ENCODE peak calls at places on chromosomes 4 and X, in eight cellular contexts. One of them, this sample, is unnamed.

GRCh38 chrX:53126377-53126776 is 32.4 kb downstream of the KANTR start:
- DNase-seq in suprapubic skin: no peak
- DNase-seq in HCT116: no peak
- DNase-seq in GM13977: no peak
- DNase-seq in tibial artery: no peak
- DNase-seq in OCI-LY7: no peak
- DNase-seq in left lung: no peak
- DNase-seq in ovary: no peak
- DNase-seq in this sample: no peak

GRCh38 chr4:107978716-107979451 is 10.8 kb upstream of the HADH start:
- DNase-seq in suprapubic skin: no peak
- DNase-seq in HCT116: no peak
- DNase-seq in GM13977: no peak
- DNase-seq in tibial artery: no peak
- DNase-seq in OCI-LY7: no peak
- DNase-seq in left lung: no peak
- DNase-seq in ovary: no peak
- DNase-seq in this sample: no peak

GRCh38 chr4:149830823-149831222 is 15.2 kb upstream of the IQCM start:
- DNase-seq in suprapubic skin: no peak
- DNase-seq in HCT116: no peak
- DNase-seq in GM13977: no peak
- DNase-seq in tibial artery: no peak
- DNase-seq in OCI-LY7: no peak
- DNase-seq in left lung: no peak
- DNase-seq in ovary: no peak
- DNase-seq in this sample: no peak

GRCh38 chr4:183118141-183118540 is 19.1 kb downstream of the WWC2 start:
- DNase-seq in suprapubic skin: no peak
- DNase-seq in HCT116: no peak
- DNase-seq in GM13977: no peak
- DNase-seq in tibial artery: no peak
- DNase-seq in OCI-LY7: no peak
- DNase-seq in left lung: no peak
- DNase-seq in ovary: no peak
- DNase-seq in this sample: no peak

GRCh38 chr4:174592985-174593335 is 70.7 kb upstream of the HPGD start:
- DNase-seq in suprapubic skin: no peak
- DNase-seq in HCT116: no peak
- DNase-seq in GM13977: no peak
- DNase-seq in tibial artery: no peak
- DNase-seq in OCI-LY7: no peak
- DNase-seq in left lung: no peak
- DNase-seq in ovary: no peak
- DNase-seq in this sample: no peak

GRCh38 chr4:23225564-23225963 is 532.8 kb downstream of the GBA3 start:
- DNase-seq in suprapubic skin: no peak
- DNase-seq in HCT116: no peak
- DNase-seq in GM13977: no peak
- DNase-seq in tibial artery: no peak
- DNase-seq in OCI-LY7: no peak
- DNase-seq in left lung: no peak
- DNase-seq in ovary: no peak
- DNase-seq in this sample: no peak

GRCh38 chrX:22800360-22800759 is 199.4 kb upstream of the DDX53 start:
- DNase-seq in suprapubic skin: no peak
- DNase-seq in HCT116: no peak
- DNase-seq in GM13977: no peak
- DNase-seq in tibial artery: peak; percentile 40
- DNase-seq in OCI-LY7: no peak
- DNase-seq in left lung: no peak
- DNase-seq in ovary: no peak
- DNase-seq in this sample: no peak

GRCh38 chr4:61532324-61532723 is 332.2 kb downstream of the ADGRL3 start:
- DNase-seq in suprapubic skin: no peak
- DNase-seq in HCT116: no peak
- DNase-seq in GM13977: peak; percentile 23
- DNase-seq in tibial artery: no peak
- DNase-seq in OCI-LY7: no peak
- DNase-seq in left lung: no peak
- DNase-seq in ovary: no peak
- DNase-seq in this sample: no peak

GRCh38 chr4:93828830-93829530 is 427 bp downstream of the ATOH1 start:
- DNase-seq in suprapubic skin: no peak
- DNase-seq in HCT116: no peak
- DNase-seq in GM13977: peak; percentile 29
- DNase-seq in tibial artery: no peak
- DNase-seq in OCI-LY7: no peak
- DNase-seq in left lung: no peak
- DNase-seq in ovary: no peak
- DNase-seq in this sample: peak; percentile 22

GRCh38 chrX:153319295-153319694 is 2.3 kb downstream of the PNMA6F start:
- DNase-seq in suprapubic skin: no peak
- DNase-seq in HCT116: no peak
- DNase-seq in GM13977: no peak
- DNase-seq in tibial artery: no peak
- DNase-seq in OCI-LY7: peak; percentile 46
- DNase-seq in left lung: no peak
- DNase-seq in ovary: no peak
- DNase-seq in this sample: no peak

GRCh38 chr4:3422241-3422801 is 19.4 kb upstream of the HGFAC start:
- DNase-seq in suprapubic skin: no peak
- DNase-seq in HCT116: no peak
- DNase-seq in GM13977: no peak
- DNase-seq in tibial artery: no peak
- DNase-seq in OCI-LY7: no peak
- DNase-seq in left lung: no peak
- DNase-seq in ovary: no peak
- DNase-seq in this sample: no peak

GRCh38 chrX:13520441-13520840 is 49.0 kb upstream of the EGFL6 start:
- DNase-seq in suprapubic skin: no peak
- DNase-seq in HCT116: no peak
- DNase-seq in GM13977: no peak
- DNase-seq in tibial artery: no peak
- DNase-seq in OCI-LY7: no peak
- DNase-seq in left lung: no peak
- DNase-seq in ovary: no peak
- DNase-seq in this sample: no peak

GRCh38 chr4:42750831-42751230 is 93.9 kb upstream of the ATP8A1 start:
- DNase-seq in suprapubic skin: no peak
- DNase-seq in HCT116: no peak
- DNase-seq in GM13977: no peak
- DNase-seq in tibial artery: no peak
- DNase-seq in OCI-LY7: no peak
- DNase-seq in left lung: no peak
- DNase-seq in ovary: no peak
- DNase-seq in this sample: no peak

GRCh38 chr4:152197211-152197610 is 338.7 kb downstream of the FBXW7 start:
- DNase-seq in suprapubic skin: no peak
- DNase-seq in HCT116: no peak
- DNase-seq in GM13977: no peak
- DNase-seq in tibial artery: no peak
- DNase-seq in OCI-LY7: no peak
- DNase-seq in left lung: no peak
- DNase-seq in ovary: no peak
- DNase-seq in this sample: no peak

DNA sequence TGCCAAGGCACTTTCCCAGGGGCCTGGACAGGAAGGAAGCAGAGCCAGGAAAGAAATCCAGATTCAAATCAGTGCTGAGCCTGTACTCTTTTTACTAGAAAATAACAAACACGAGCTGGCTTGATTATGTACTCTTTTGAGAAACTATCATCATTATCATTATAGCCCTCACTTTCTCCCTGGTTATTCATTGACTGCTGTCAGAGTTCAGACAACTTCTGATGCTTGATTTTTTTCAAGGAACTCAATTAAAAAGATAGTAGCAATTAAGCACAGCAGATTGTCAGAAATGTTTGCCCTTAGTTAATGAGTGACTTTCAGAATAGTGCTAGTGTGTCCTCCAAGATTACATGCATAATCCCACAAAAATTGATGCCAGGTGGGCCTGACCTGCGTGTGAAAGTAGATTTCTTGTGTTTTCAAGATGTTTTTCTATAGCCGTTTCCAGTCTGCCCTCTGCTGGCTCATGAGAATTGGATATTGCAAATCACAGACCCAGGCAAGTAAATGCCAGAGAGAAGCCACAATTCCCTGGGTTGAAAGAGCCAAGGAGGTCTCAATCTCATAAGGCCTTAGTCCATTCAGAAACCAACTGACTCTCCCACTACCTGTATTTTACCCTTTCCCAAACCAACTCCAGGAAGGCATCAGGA is 14.3 kb upstream of the PNPLA4 start:
- DNase-seq in suprapubic skin: no peak
- DNase-seq in HCT116: no peak
- DNase-seq in GM13977: no peak
- DNase-seq in tibial artery: no peak
- DNase-seq in OCI-LY7: peak; percentile 9
- DNase-seq in left lung: no peak
- DNase-seq in ovary: no peak
- DNase-seq in this sample: peak; percentile 9
- TF ChIP-seq CTCF in suprapubic skin: no peak
- TF ChIP-seq CTCF in HCT116: peak; percentile 37
- TF ChIP-seq CTCF in GM13977: peak; percentile 55
- TF ChIP-seq CTCF in tibial artery: no peak
- TF ChIP-seq CTCF in OCI-LY7: peak; percentile 68
- TF ChIP-seq CTCF in left lung: peak; percentile 12
- TF ChIP-seq CTCF in ovary: no peak
- TF ChIP-seq CTCF in this sample: no peak

DNA sequence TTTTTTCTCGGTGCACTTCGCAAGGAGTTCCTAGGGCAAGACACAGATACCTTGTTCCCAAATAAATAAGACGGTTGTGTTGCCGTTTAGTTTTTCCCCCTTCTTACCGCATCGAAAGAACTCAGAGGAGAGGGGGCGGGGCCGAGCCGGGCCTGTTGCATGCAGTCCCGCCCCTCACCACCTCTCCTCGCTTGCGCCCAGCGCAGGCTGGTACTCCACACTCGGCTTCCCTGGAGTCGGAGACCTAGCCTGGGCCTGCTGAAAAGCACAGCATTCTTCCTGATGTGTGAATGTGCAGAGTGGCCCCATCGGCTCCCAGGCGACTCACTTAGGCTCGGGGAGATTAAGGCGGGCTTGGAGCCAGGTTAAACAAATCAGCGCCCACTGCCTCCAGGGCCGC is 26.1 kb upstream of the VMA21 start:
- DNase-seq in suprapubic skin: no peak
- DNase-seq in HCT116: no peak
- DNase-seq in GM13977: no peak
- DNase-seq in tibial artery: no peak
- DNase-seq in OCI-LY7: no peak
- DNase-seq in left lung: no peak
- DNase-seq in ovary: no peak
- DNase-seq in this sample: peak; percentile 12
- TF ChIP-seq CTCF in suprapubic skin: no peak
- TF ChIP-seq CTCF in HCT116: no peak
- TF ChIP-seq CTCF in GM13977: no peak
- TF ChIP-seq CTCF in tibial artery: no peak
- TF ChIP-seq CTCF in OCI-LY7: no peak
- TF ChIP-seq CTCF in left lung: no peak
- TF ChIP-seq CTCF in ovary: no peak
- TF ChIP-seq CTCF in this sample: no peak

DNA sequence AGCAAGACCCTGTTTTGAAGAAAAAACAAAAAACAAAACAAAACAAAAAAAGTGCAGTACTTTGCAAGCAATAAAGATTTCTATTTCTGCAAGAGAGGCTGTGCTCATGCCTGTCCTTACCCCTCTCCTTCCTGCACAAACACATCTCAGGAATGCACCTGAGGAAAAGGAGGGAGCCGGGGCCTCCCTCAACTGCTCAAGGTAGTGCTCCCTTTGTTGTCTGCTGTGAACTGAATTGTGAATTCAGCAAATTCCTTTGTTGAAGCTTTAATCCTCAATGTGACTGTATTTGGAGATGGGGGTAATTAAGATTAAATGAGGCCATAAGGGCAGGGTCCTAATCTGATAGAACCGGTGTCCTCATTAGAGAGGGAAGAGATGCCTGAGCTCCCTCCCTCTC is 13.9 kb downstream of the FTSJ1 start:
- DNase-seq in suprapubic skin: no peak
- DNase-seq in HCT116: no peak
- DNase-seq in GM13977: no peak
- DNase-seq in tibial artery: no peak
- DNase-seq in OCI-LY7: no peak
- DNase-seq in left lung: no peak
- DNase-seq in ovary: no peak
- DNase-seq in this sample: no peak
- TF ChIP-seq CTCF in suprapubic skin: no peak
- TF ChIP-seq CTCF in HCT116: no peak
- TF ChIP-seq CTCF in GM13977: no peak
- TF ChIP-seq CTCF in tibial artery: no peak
- TF ChIP-seq CTCF in OCI-LY7: no peak
- TF ChIP-seq CTCF in left lung: no peak
- TF ChIP-seq CTCF in ovary: no peak
- TF ChIP-seq CTCF in this sample: no peak

DNA sequence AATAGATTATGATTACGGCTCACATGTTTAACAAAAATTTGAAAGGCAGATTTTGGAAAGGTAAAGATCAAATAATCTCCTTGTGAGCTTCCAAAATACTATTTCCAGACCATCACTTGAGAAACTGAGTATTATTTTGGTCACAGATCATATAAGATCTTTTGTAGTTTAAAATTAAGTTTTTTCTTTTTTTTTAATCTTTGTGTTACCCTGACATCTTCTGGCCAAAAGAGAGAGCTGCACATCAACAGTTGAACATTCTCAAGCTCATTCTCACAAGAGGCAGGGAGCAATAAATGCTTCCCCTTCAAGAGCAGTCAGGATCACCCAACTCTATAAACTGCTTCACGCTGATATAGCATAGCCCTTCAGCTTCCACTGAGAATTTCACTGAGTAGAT is 15.9 kb downstream of the TMEM192 start:
- DNase-seq in suprapubic skin: no peak
- DNase-seq in HCT116: no peak
- DNase-seq in GM13977: peak; percentile 41
- DNase-seq in tibial artery: no peak
- DNase-seq in OCI-LY7: peak; percentile 16
- DNase-seq in left lung: no peak
- DNase-seq in ovary: no peak
- DNase-seq in this sample: no peak
- TF ChIP-seq CTCF in suprapubic skin: peak; percentile 45
- TF ChIP-seq CTCF in HCT116: peak; percentile 58
- TF ChIP-seq CTCF in GM13977: peak; percentile 63
- TF ChIP-seq CTCF in tibial artery: no peak
- TF ChIP-seq CTCF in OCI-LY7: peak; percentile 78
- TF ChIP-seq CTCF in left lung: peak; percentile 34
- TF ChIP-seq CTCF in ovary: no peak
- TF ChIP-seq CTCF in this sample: peak; percentile 60

GRCh38 chr4:120919358-120919757 is 3.2 kb downstream of the PRDM5 start:
- DNase-seq in suprapubic skin: no peak
- DNase-seq in HCT116: no peak
- DNase-seq in GM13977: no peak
- DNase-seq in tibial artery: no peak
- DNase-seq in OCI-LY7: peak; percentile 15
- DNase-seq in left lung: no peak
- DNase-seq in ovary: no peak
- DNase-seq in this sample: no peak
- TF ChIP-seq CTCF in suprapubic skin: no peak
- TF ChIP-seq CTCF in HCT116: peak; percentile 42
- TF ChIP-seq CTCF in GM13977: no peak
- TF ChIP-seq CTCF in tibial artery: no peak
- TF ChIP-seq CTCF in OCI-LY7: peak; percentile 69
- TF ChIP-seq CTCF in left lung: no peak
- TF ChIP-seq CTCF in ovary: no peak
- TF ChIP-seq CTCF in this sample: no peak